ENCODE peak calls at places on chromosomes 16 and 17, in five cellular contexts. C is NCI-H345; L is CD8-positive, alpha-beta T cell; D is activated gamma-delta T cell treated with anti-CD3 and anti-CD28 coated beads, Interleukin-2, amount 50 U/mL, for 16 hours; S is RWPE1. R is an unnamed sample.

GRCh38 chr16:11799509-11800384 is 2.7 kb upstream of the ZC3H7A start:
- DNase-seq in C (no peak), L (no peak), D (no peak), S (no peak), R (no peak)

GRCh38 chr17:73412914-73413313 is 101.1 kb upstream of the CDC42EP4 start:
- DNase-seq in C (no peak), L (no peak), D (no peak), S (no peak), R (no peak)

GRCh38 chr16:17396762-17397498 is 73.8 kb downstream of the XYLT1 start:
- DNase-seq in C (peak; percentile 91), L (no peak), D (no peak), S (no peak), R (no peak)

GRCh38 chr17:41907633-41908539 is 10.9 kb downstream of the ACLY start:
- DNase-seq in C (no peak), L (no peak), D (no peak), S (no peak), R (no peak)

GRCh38 chr17:62062313-62062712 is 2.8 kb downstream of the MED13 start:
- DNase-seq in C (no peak), L (no peak), D (no peak), S (no peak), R (no peak)

GRCh38 chr17:7393613-7394451 is 493 bp downstream of the PLSCR3 start:
- DNase-seq in C (peak; percentile 56), L (peak; percentile 57), D (peak; percentile 42), S (peak; percentile 57), R (no peak)

GRCh38 chr16:51067352-51067751 is 83.7 kb downstream of the SALL1 start:
- DNase-seq in C (no peak), L (no peak), D (no peak), S (no peak), R (no peak)

GRCh38 chr17:31390748-31391495 is 553 bp upstream of the RAB11FIP4 start:
- DNase-seq in C (no peak), L (no peak), D (no peak), S (no peak), R (no peak)

GRCh38 chr16:49876716-49877129 is 20.8 kb upstream of the ZNF423 start:
- DNase-seq in C (no peak), L (no peak), D (no peak), S (peak; percentile 45), R (no peak)

GRCh38 chr17:80856863-80857488 is 134.7 kb upstream of the CHMP6 start:
- DNase-seq in C (no peak), L (no peak), D (no peak), S (no peak), R (no peak)

GRCh38 chr17:43645765-43646481 is 15.8 kb downstream of the MEOX1 start:
- DNase-seq in C (no peak), L (peak; percentile 11), D (no peak), S (peak; percentile 46), R (no peak)

GRCh38 chr17:2023692-2024571 is 1.2 kb downstream of the RTN4RL1 start:
- DNase-seq in C (peak; percentile 20), L (no peak), D (no peak), S (peak; percentile 62), R (peak; percentile 59)

GRCh38 chr17:80815151-80815561 is 176.5 kb upstream of the CHMP6 start:
- DNase-seq in C (no peak), L (no peak), D (no peak), S (no peak), R (no peak)

GRCh38 chr17:64554028-64554637 is 47.4 kb downstream of the CEP95 start:
- DNase-seq in C (no peak), L (no peak), D (no peak), S (no peak), R (no peak)

GRCh38 chr17:61822326-61823285 is 40.7 kb downstream of the BRIP1 start:
- DNase-seq in C (no peak), L (no peak), D (no peak), S (no peak), R (no peak)

GRCh38 chr17:39462644-39463375 is 1.5 kb downstream of the CDK12 start:
- DNase-seq in C (no peak), L (no peak), D (no peak), S (no peak), R (no peak)

GRCh38 chr16:58035356-58036170 is 10.0 kb downstream of the MMP15 start:
- DNase-seq in C (no peak), L (no peak), D (no peak), S (no peak), R (no peak)

GRCh38 chr17:57092171-57092570 is 7.1 kb downstream of the AKAP1 start:
- DNase-seq in C (no peak), L (no peak), D (no peak), S (no peak), R (no peak)

GRCh38 chr16:75305364-75306101 is 54.1 kb upstream of the BCAR1 start:
- DNase-seq in C (peak; percentile 65), L (peak; percentile 9), D (peak; percentile 22), S (peak; percentile 97), R (peak; percentile 100)

GRCh38 chr17:2705263-2705662 is 6.3 kb downstream of the CLUH start:
- DNase-seq in C (no peak), L (no peak), D (no peak), S (no peak), R (no peak)

GRCh38 chr17:17127156-17127555 is 79.0 kb downstream of the PLD6 start:
- DNase-seq in C (no peak), L (no peak), D (no peak), S (no peak), R (no peak)